ENCODE peak calls at places on chromosome 21, in four cellular contexts. J, W, T and I are unnamed samples.
A peak's percentile ranks its signal among the peaks of the same experiment; 100 is the strongest.

GRCh38 chr21:22020221-22020620 is 1022.0 kb downstream of the NCAM2 start:
- DNase-seq in J (no peak), W (no peak), T (no peak), I (no peak)

GRCh38 chr21:26719750-26720149 is 125.5 kb downstream of the ADAMTS1 start:
- DNase-seq in J (no peak), W (no peak), T (no peak), I (no peak)

GRCh38 chr21:41641821-41642368 is 125.0 kb downstream of the RIPK4 start:
- DNase-seq in J (no peak), W (no peak), T (no peak), I (no peak)

GRCh38 chr21:38299651-38300050 is 42.9 kb downstream of the KCNJ15 start:
- DNase-seq in J (no peak), W (no peak), T (no peak), I (no peak)

GRCh38 chr21:40839551-40839950 is 7.4 kb downstream of the DSCAM start:
- DNase-seq in J (no peak), W (no peak), T (no peak), I (no peak)

GRCh38 chr21:45032977-45033705 is 41.2 kb upstream of the ADARB1 start:
- DNase-seq in J (no peak), W (peak; percentile 39), T (no peak), I (no peak)

GRCh38 chr21:40835179-40835694 is 11.7 kb downstream of the DSCAM start:
- DNase-seq in J (no peak), W (no peak), T (no peak), I (no peak)

GRCh38 chr21:28826569-28826968 is 166.1 kb downstream of the LTN1 start:
- DNase-seq in J (no peak), W (no peak), T (no peak), I (no peak)

GRCh38 chr21:37983336-37984095 is 67.3 kb upstream of the KCNJ6 start:
- DNase-seq in J (no peak), W (no peak), T (no peak), I (no peak)

GRCh38 chr21:36917487-36918158 is 48.8 kb downstream of the HLCS start:
- DNase-seq in J (peak; percentile 32), W (peak; percentile 56), T (no peak), I (peak; percentile 9)

GRCh38 chr21:43016728-43017127 is 42.4 kb downstream of the PKNOX1 start:
- DNase-seq in J (no peak), W (no peak), T (no peak), I (no peak)

GRCh38 chr21:46347791-46348381 is 23.9 kb downstream of the PCNT start:
- DNase-seq in J (no peak), W (no peak), T (no peak), I (peak; percentile 20)

GRCh38 chr21:34878501-34878900 is 170.6 kb downstream of the RUNX1 start:
- DNase-seq in J (no peak), W (no peak), T (no peak), I (no peak)

GRCh38 chr21:46005481-46005881 is 23.9 kb downstream of the COL6A1 start:
- DNase-seq in J (no peak), W (peak; percentile 39), T (no peak), I (no peak)

GRCh38 chr21:18041012-18041411 is 203.6 kb upstream of the CHODL start:
- DNase-seq in J (peak; percentile 45), W (no peak), T (no peak), I (peak; percentile 63)

GRCh38 chr21:36310016-36310415 is 10.0 kb upstream of the MORC3 start:
- DNase-seq in J (no peak), W (no peak), T (peak; percentile 66), I (peak; percentile 61)

GRCh38 chr21:45559216-45560105 is 17.2 kb upstream of the SLC19A1 start:
- DNase-seq in J (no peak), W (peak; percentile 41), T (no peak), I (no peak)

GRCh38 chr21:45994086-45994661 is 12.6 kb downstream of the COL6A1 start:
- DNase-seq in J (no peak), W (no peak), T (no peak), I (no peak)

GRCh38 chr21:38306407-38306806 is 49.6 kb downstream of the KCNJ15 start:
- DNase-seq in J (no peak), W (no peak), T (no peak), I (peak; percentile 4)

GRCh38 chr21:34227386-34227852 is 136.4 kb upstream of the KCNE2 start:
- DNase-seq in J (no peak), W (no peak), T (no peak), I (no peak)

GRCh38 chr21:43287111-43287973 is 118.5 kb downstream of the CRYAA start:
- DNase-seq in J (no peak), W (no peak), T (no peak), I (no peak)

GRCh38 chr21:44926364-44927101 is 5.8 kb upstream of the ITGB2 start:
- DNase-seq in J (no peak), W (no peak), T (no peak), I (no peak)

GRCh38 chr21:45110873-45111624 is 36.7 kb downstream of the ADARB1 start:
- DNase-seq in J (no peak), W (no peak), T (peak; percentile 27), I (no peak)